ENCODE peak calls at places on chromosomes 13 and 19, in ten cellular contexts. One of them, this sample, is unnamed.

GRCh38 chr19:43501661-43502418 is 2.7 kb downstream of the PHLDB3 start:
- DNase-seq in KG1: no peak
- DNase-seq in islet precursor cell: peak
- DNase-seq in IMR-90: no peak
- DNase-seq in neuronal stem cell: peak
- DNase-seq in thoracic aorta: no peak
- DNase-seq in NT2/D1: no peak
- DNase-seq in fibroblast of mammary gland: no peak
- DNase-seq in activated naive CD8-positive, alpha-beta T cell treated with anti-CD3 and anti-CD28 coated beads for 36 hours: no peak
- DNase-seq in hepatocyte: no peak
- DNase-seq in this sample: no peak

GRCh38 chr13:46405457-46405856 is 18.4 kb upstream of the RUBCNL start:
- DNase-seq in NT2/D1: no peak
- DNase-seq in islet precursor cell: no peak
- DNase-seq in hepatocyte: no peak
- DNase-seq in activated naive CD8-positive, alpha-beta T cell treated with anti-CD3 and anti-CD28 coated beads for 36 hours: no peak
- DNase-seq in neuronal stem cell: no peak
- DNase-seq in thoracic aorta: no peak
- DNase-seq in IMR-90: no peak
- DNase-seq in fibroblast of mammary gland: no peak
- DNase-seq in KG1: no peak
- DNase-seq in this sample: no peak

GRCh38 chr19:13044160-13044853 is 49.0 kb downstream of the NFIX start:
- DNase-seq in neuronal stem cell: no peak
- DNase-seq in NT2/D1: no peak
- DNase-seq in thoracic aorta: no peak
- DNase-seq in IMR-90: peak
- DNase-seq in hepatocyte: no peak
- DNase-seq in activated naive CD8-positive, alpha-beta T cell treated with anti-CD3 and anti-CD28 coated beads for 36 hours: peak
- DNase-seq in KG1: no peak
- DNase-seq in islet precursor cell: no peak
- DNase-seq in fibroblast of mammary gland: peak
- DNase-seq in this sample: no peak

GRCh38 chr19:56133858-56134654 is 7.0 kb upstream of the ZNF444 start:
- DNase-seq in islet precursor cell: peak
- DNase-seq in KG1: no peak
- DNase-seq in NT2/D1: no peak
- DNase-seq in fibroblast of mammary gland: peak
- DNase-seq in thoracic aorta: no peak
- DNase-seq in IMR-90: peak
- DNase-seq in activated naive CD8-positive, alpha-beta T cell treated with anti-CD3 and anti-CD28 coated beads for 36 hours: no peak
- DNase-seq in neuronal stem cell: no peak
- DNase-seq in hepatocyte: no peak
- DNase-seq in this sample: no peak

GRCh38 chr13:24842533-24843278 is 78.7 kb downstream of the RNF17 start:
- DNase-seq in KG1: no peak
- DNase-seq in IMR-90: no peak
- DNase-seq in islet precursor cell: no peak
- DNase-seq in thoracic aorta: no peak
- DNase-seq in neuronal stem cell: no peak
- DNase-seq in NT2/D1: no peak
- DNase-seq in activated naive CD8-positive, alpha-beta T cell treated with anti-CD3 and anti-CD28 coated beads for 36 hours: no peak
- DNase-seq in hepatocyte: peak
- DNase-seq in fibroblast of mammary gland: no peak
- DNase-seq in this sample: no peak

GRCh38 chr13:51895906-51896888 is 34.4 kb downstream of the CCDC70 start:
- DNase-seq in neuronal stem cell: peak
- DNase-seq in IMR-90: peak
- DNase-seq in activated naive CD8-positive, alpha-beta T cell treated with anti-CD3 and anti-CD28 coated beads for 36 hours: peak
- DNase-seq in KG1: peak
- DNase-seq in fibroblast of mammary gland: peak
- DNase-seq in hepatocyte: peak
- DNase-seq in NT2/D1: peak
- DNase-seq in thoracic aorta: no peak
- DNase-seq in islet precursor cell: peak
- DNase-seq in this sample: peak

GRCh38 chr19:3821857-3822364 is 35.7 kb upstream of the MATK start:
- DNase-seq in KG1: no peak
- DNase-seq in thoracic aorta: no peak
- DNase-seq in islet precursor cell: peak
- DNase-seq in activated naive CD8-positive, alpha-beta T cell treated with anti-CD3 and anti-CD28 coated beads for 36 hours: peak
- DNase-seq in NT2/D1: peak
- DNase-seq in neuronal stem cell: peak
- DNase-seq in IMR-90: peak
- DNase-seq in hepatocyte: peak
- DNase-seq in fibroblast of mammary gland: peak
- DNase-seq in this sample: peak

GRCh38 chr13:79874396-79875360 is 393.7 kb downstream of the NDFIP2 start:
- DNase-seq in islet precursor cell: no peak
- DNase-seq in IMR-90: peak
- DNase-seq in neuronal stem cell: no peak
- DNase-seq in activated naive CD8-positive, alpha-beta T cell treated with anti-CD3 and anti-CD28 coated beads for 36 hours: no peak
- DNase-seq in NT2/D1: no peak
- DNase-seq in hepatocyte: no peak
- DNase-seq in fibroblast of mammary gland: peak
- DNase-seq in thoracic aorta: no peak
- DNase-seq in KG1: no peak
- DNase-seq in this sample: no peak

GRCh38 chr19:33161201-33161600 is 29.3 kb downstream of the WDR88 start:
- DNase-seq in NT2/D1: no peak
- DNase-seq in neuronal stem cell: no peak
- DNase-seq in islet precursor cell: no peak
- DNase-seq in thoracic aorta: no peak
- DNase-seq in hepatocyte: no peak
- DNase-seq in activated naive CD8-positive, alpha-beta T cell treated with anti-CD3 and anti-CD28 coated beads for 36 hours: no peak
- DNase-seq in KG1: no peak
- DNase-seq in fibroblast of mammary gland: no peak
- DNase-seq in IMR-90: no peak
- DNase-seq in this sample: no peak

GRCh38 chr19:17831419-17831888 is 10.1 kb upstream of the INSL3 start:
- DNase-seq in thoracic aorta: no peak
- DNase-seq in NT2/D1: no peak
- DNase-seq in IMR-90: no peak
- DNase-seq in KG1: no peak
- DNase-seq in neuronal stem cell: no peak
- DNase-seq in fibroblast of mammary gland: no peak
- DNase-seq in islet precursor cell: no peak
- DNase-seq in activated naive CD8-positive, alpha-beta T cell treated with anti-CD3 and anti-CD28 coated beads for 36 hours: no peak
- DNase-seq in hepatocyte: no peak
- DNase-seq in this sample: no peak

This sample was measured in HEK293T.